ENCODE peak calls at places on chromosomes 6 and 20, in five cellular contexts. Y, P, K, X and H are unnamed samples.

GRCh38 chr6:10205892-10206291 is 209.0 kb downstream of the TFAP2A start:
- DNase-seq in Y (no peak), P (no peak), K (no peak), X (no peak), H (no peak)

GRCh38 chr20:49853640-49854039 is 41.0 kb downstream of the SLC9A8 start:
- DNase-seq in Y (peak), P (no peak), K (peak), X (peak), H (peak)

GRCh38 chr6:36245572-36246031 is 24.3 kb upstream of the PNPLA1 start:
- DNase-seq in Y (no peak), P (no peak), K (no peak), X (no peak), H (no peak)

GRCh38 chr20:6362245-6362644 is 239.4 kb upstream of the FERMT1 start:
- DNase-seq in Y (no peak), P (no peak), K (no peak), X (no peak), H (no peak)

GRCh38 chr6:1382883-1383728 is 6.3 kb upstream of the FOXF2 start:
- DNase-seq in Y (no peak), P (no peak), K (no peak), X (no peak), H (no peak)

GRCh38 chr6:11460837-11461661 is 76.5 kb upstream of the TMEM170B start:
- DNase-seq in Y (no peak), P (peak), K (no peak), X (no peak), H (no peak)

GRCh38 chr6:106419900-106420299 is 59.4 kb downstream of the CRYBG1 start:
- DNase-seq in Y (no peak), P (no peak), K (no peak), X (no peak), H (no peak)

GRCh38 chr6:130309028-130309427 is 56.8 kb upstream of the TMEM200A start:
- DNase-seq in Y (no peak), P (no peak), K (no peak), X (no peak), H (no peak)

GRCh38 chr6:87391334-87391733 is 16.4 kb upstream of the CFAP206 start:
- DNase-seq in Y (peak), P (no peak), K (peak), X (peak), H (no peak)

GRCh38 chr6:168115748-168116445 is 36.9 kb upstream of the FRMD1 start:
- DNase-seq in Y (no peak), P (no peak), K (no peak), X (no peak), H (no peak)

GRCh38 chr20:60143450-60143849 is 185.2 kb downstream of the CDH26 start:
- DNase-seq in Y (no peak), P (no peak), K (no peak), X (no peak), H (no peak)

GRCh38 chr6:168741305-168741704 is 300.3 kb downstream of the SMOC2 start:
- DNase-seq in Y (no peak), P (no peak), K (no peak), X (no peak), H (no peak)

GRCh38 chr6:20092071-20092566 is 120.2 kb downstream of the MBOAT1 start:
- DNase-seq in Y (peak), P (no peak), K (peak), X (peak), H (peak)

GRCh38 chr20:62602550-62602949 is 39.8 kb upstream of the SLCO4A1 start:
- DNase-seq in Y (no peak), P (no peak), K (peak), X (no peak), H (peak)